ENCODE peak calls at places on chromosomes 16 and 17, in six cellular contexts. One of them, this sample, is unnamed.
A peak's percentile ranks its signal among the peaks of the same experiment; 100 is the strongest.

GRCh38 chr17:27956601-27957445 is 63.7 kb upstream of the LYRM9 start:
- DNase-seq in left ventricle myocardium inferior: no peak
- DNase-seq in gastrocnemius medialis: no peak
- DNase-seq in CD8-positive, alpha-beta T cell: no peak
- DNase-seq in neural progenitor cell: no peak
- DNase-seq in heart right ventricle: no peak
- DNase-seq in this sample: no peak

GRCh38 chr17:32461853-32462617 is 17.7 kb downstream of the PSMD11 start:
- DNase-seq in left ventricle myocardium inferior: no peak
- DNase-seq in gastrocnemius medialis: no peak
- DNase-seq in CD8-positive, alpha-beta T cell: peak; percentile 49
- DNase-seq in neural progenitor cell: peak; percentile 73
- DNase-seq in heart right ventricle: no peak
- DNase-seq in this sample: no peak

GRCh38 chr16:51164167-51164566 is 13.1 kb upstream of the SALL1 start:
- DNase-seq in left ventricle myocardium inferior: no peak
- DNase-seq in gastrocnemius medialis: no peak
- DNase-seq in CD8-positive, alpha-beta T cell: no peak
- DNase-seq in neural progenitor cell: no peak
- DNase-seq in heart right ventricle: no peak
- DNase-seq in this sample: no peak

GRCh38 chr17:28878158-28878910 is 19.2 kb downstream of the FLOT2 start:
- DNase-seq in left ventricle myocardium inferior: no peak
- DNase-seq in gastrocnemius medialis: no peak
- DNase-seq in CD8-positive, alpha-beta T cell: no peak
- DNase-seq in neural progenitor cell: no peak
- DNase-seq in heart right ventricle: no peak
- DNase-seq in this sample: no peak

GRCh38 chr16:74991593-74992403 is 6.9 kb upstream of the WDR59 start:
- DNase-seq in left ventricle myocardium inferior: no peak
- DNase-seq in gastrocnemius medialis: no peak
- DNase-seq in CD8-positive, alpha-beta T cell: no peak
- DNase-seq in neural progenitor cell: no peak
- DNase-seq in heart right ventricle: no peak
- DNase-seq in this sample: no peak

GRCh38 chr17:79077587-79077986 is 3.0 kb downstream of the ENGASE start:
- DNase-seq in left ventricle myocardium inferior: no peak
- DNase-seq in gastrocnemius medialis: no peak
- DNase-seq in CD8-positive, alpha-beta T cell: no peak
- DNase-seq in neural progenitor cell: no peak
- DNase-seq in heart right ventricle: no peak
- DNase-seq in this sample: no peak

GRCh38 chr16:1903220-1903574 is 15.0 kb downstream of the HS3ST6 start:
- DNase-seq in left ventricle myocardium inferior: no peak
- DNase-seq in gastrocnemius medialis: no peak
- DNase-seq in CD8-positive, alpha-beta T cell: no peak
- DNase-seq in neural progenitor cell: peak; percentile 65
- DNase-seq in heart right ventricle: no peak
- DNase-seq in this sample: no peak

GRCh38 chr17:50111687-50112655 is 16.8 kb downstream of the PDK2 start:
- DNase-seq in left ventricle myocardium inferior: peak; percentile 77
- DNase-seq in gastrocnemius medialis: peak; percentile 78
- DNase-seq in CD8-positive, alpha-beta T cell: no peak
- DNase-seq in neural progenitor cell: peak; percentile 64
- DNase-seq in heart right ventricle: peak; percentile 75
- DNase-seq in this sample: peak; percentile 89

GRCh38 chr16:9446471-9447194 is 355.2 kb downstream of the HAPSTR1 start:
- DNase-seq in left ventricle myocardium inferior: no peak
- DNase-seq in gastrocnemius medialis: no peak
- DNase-seq in CD8-positive, alpha-beta T cell: no peak
- DNase-seq in neural progenitor cell: no peak
- DNase-seq in heart right ventricle: no peak
- DNase-seq in this sample: no peak

GRCh38 chr16:19898924-19899604 is 14.4 kb upstream of the GPRC5B start:
- DNase-seq in left ventricle myocardium inferior: no peak
- DNase-seq in gastrocnemius medialis: no peak
- DNase-seq in CD8-positive, alpha-beta T cell: no peak
- DNase-seq in neural progenitor cell: peak; percentile 72
- DNase-seq in heart right ventricle: no peak
- DNase-seq in this sample: peak; percentile 66

GRCh38 chr16:79599837-79600635 is 501 bp downstream of the MAF start:
- DNase-seq in left ventricle myocardium inferior: peak; percentile 73
- DNase-seq in gastrocnemius medialis: peak; percentile 45
- DNase-seq in CD8-positive, alpha-beta T cell: peak; percentile 4
- DNase-seq in neural progenitor cell: peak; percentile 91
- DNase-seq in heart right ventricle: peak; percentile 75
- DNase-seq in this sample: peak; percentile 80

GRCh38 chr16:12406158-12406557 is 397.5 kb downstream of the CPPED1 start:
- DNase-seq in left ventricle myocardium inferior: no peak
- DNase-seq in gastrocnemius medialis: no peak
- DNase-seq in CD8-positive, alpha-beta T cell: no peak
- DNase-seq in neural progenitor cell: no peak
- DNase-seq in heart right ventricle: no peak
- DNase-seq in this sample: no peak

GRCh38 chr17:34637548-34638525 is 58.5 kb downstream of the TMEM132E start:
- DNase-seq in left ventricle myocardium inferior: peak; percentile 74
- DNase-seq in gastrocnemius medialis: peak; percentile 44
- DNase-seq in CD8-positive, alpha-beta T cell: peak; percentile 74
- DNase-seq in neural progenitor cell: peak; percentile 94
- DNase-seq in heart right ventricle: peak; percentile 73
- DNase-seq in this sample: no peak

GRCh38 chr17:63552211-63552610 is 1.9 kb downstream of the DCAF7 start:
- DNase-seq in left ventricle myocardium inferior: no peak
- DNase-seq in gastrocnemius medialis: no peak
- DNase-seq in CD8-positive, alpha-beta T cell: no peak
- DNase-seq in neural progenitor cell: no peak
- DNase-seq in heart right ventricle: no peak
- DNase-seq in this sample: no peak

GRCh38 chr17:38451840-38452529 is 23.7 kb downstream of the ARHGAP23 start:
- DNase-seq in left ventricle myocardium inferior: no peak
- DNase-seq in gastrocnemius medialis: no peak
- DNase-seq in CD8-positive, alpha-beta T cell: no peak
- DNase-seq in neural progenitor cell: peak; percentile 65
- DNase-seq in heart right ventricle: no peak
- DNase-seq in this sample: no peak

GRCh38 chr17:81199482-81199830 is 23.3 kb downstream of the CEP131 start:
- DNase-seq in left ventricle myocardium inferior: no peak
- DNase-seq in gastrocnemius medialis: no peak
- DNase-seq in CD8-positive, alpha-beta T cell: no peak
- DNase-seq in neural progenitor cell: no peak
- DNase-seq in heart right ventricle: no peak
- DNase-seq in this sample: no peak
- H3K36me3 ChIP-seq in left ventricle myocardium inferior: peaks cover 18% of the 10 kb centered on the region
- H3K36me3 ChIP-seq in gastrocnemius medialis: no peaks in the 10 kb centered on the region
- H3K36me3 ChIP-seq in CD8-positive, alpha-beta T cell: no peaks in the 10 kb centered on the region
- H3K36me3 ChIP-seq in neural progenitor cell: no peaks in the 10 kb centered on the region
- H3K36me3 ChIP-seq in heart right ventricle: no peaks in the 10 kb centered on the region
- H3K36me3 ChIP-seq in this sample: peaks cover 8% of the 10 kb centered on the region

GRCh38 chr17:58338907-58339774 is 10.5 kb upstream of the TSPOAP1 start:
- DNase-seq in left ventricle myocardium inferior: peak; percentile 60
- DNase-seq in gastrocnemius medialis: no peak
- DNase-seq in CD8-positive, alpha-beta T cell: no peak
- DNase-seq in neural progenitor cell: peak; percentile 26
- DNase-seq in heart right ventricle: no peak
- DNase-seq in this sample: peak; percentile 39
- H3K4me1 ChIP-seq in left ventricle myocardium inferior: peaks cover 18% of the 10 kb centered on the region
- H3K4me1 ChIP-seq in gastrocnemius medialis: peaks cover 7% of the 10 kb centered on the region
- H3K4me1 ChIP-seq in CD8-positive, alpha-beta T cell: peaks cover 85% of the 10 kb centered on the region
- H3K4me1 ChIP-seq in neural progenitor cell: peaks cover 18% of the 10 kb centered on the region
- H3K4me1 ChIP-seq in heart right ventricle: peaks cover 20% of the 10 kb centered on the region
- H3K4me1 ChIP-seq in this sample: no peaks in the 10 kb centered on the region

DNA sequence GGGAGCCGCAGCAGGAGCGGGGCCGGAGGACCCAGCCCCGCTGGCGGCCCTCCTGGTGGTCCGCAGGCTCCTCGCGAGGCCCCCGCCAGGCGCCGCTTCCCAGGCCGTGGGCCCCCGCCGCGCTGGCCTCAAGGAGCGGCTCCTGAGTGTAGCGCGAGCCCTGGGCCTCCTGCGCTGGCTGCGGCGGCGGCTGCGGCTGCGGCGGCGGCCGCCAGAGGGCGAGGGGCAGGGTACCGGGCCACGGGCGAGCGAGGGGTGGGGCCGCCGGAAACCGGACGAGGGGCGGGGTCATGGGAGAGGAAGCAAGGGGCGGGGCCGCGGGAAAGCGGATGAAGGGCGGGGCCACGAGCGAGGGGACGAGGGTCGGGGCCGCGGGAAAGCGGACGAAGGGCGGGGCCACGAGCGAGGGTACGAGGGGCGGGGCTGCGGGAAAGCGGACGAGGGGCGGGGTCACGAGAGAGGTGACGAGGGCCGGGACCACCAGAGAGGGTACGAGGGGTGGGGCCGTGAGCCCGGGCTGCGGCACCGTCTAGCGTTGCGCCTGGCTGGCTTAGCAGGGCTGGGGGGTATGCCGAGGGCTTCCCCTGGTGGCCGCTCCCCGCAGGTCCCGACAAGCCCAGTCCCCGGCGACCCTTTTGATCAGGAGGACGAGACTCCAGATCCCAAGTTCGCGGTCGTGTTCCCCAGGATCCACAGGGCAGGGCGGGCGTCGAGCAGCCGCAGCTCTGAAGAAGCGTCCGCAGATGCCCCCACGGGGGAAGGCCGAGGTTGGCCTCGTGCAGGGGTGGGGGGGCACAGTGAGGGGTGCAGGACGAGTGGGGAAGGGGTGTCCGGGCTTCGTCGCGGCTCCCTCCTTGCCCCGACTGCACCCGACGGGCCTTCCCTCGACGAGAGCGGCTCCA is 1.7 kb downstream of the MYO15B start:
- DNase-seq in left ventricle myocardium inferior: peak; percentile 98
- DNase-seq in gastrocnemius medialis: peak; percentile 88
- DNase-seq in CD8-positive, alpha-beta T cell: peak; percentile 99
- DNase-seq in neural progenitor cell: peak; percentile 99
- DNase-seq in heart right ventricle: peak; percentile 99
- DNase-seq in this sample: peak; percentile 54
- TF ChIP-seq CTCF in left ventricle myocardium inferior: peak; percentile 79
- TF ChIP-seq CTCF in gastrocnemius medialis: peak; percentile 82
- TF ChIP-seq CTCF in CD8-positive, alpha-beta T cell: peak; percentile 61
- TF ChIP-seq CTCF in neural progenitor cell: peak; percentile 70
- TF ChIP-seq CTCF in heart right ventricle: peak; percentile 83
- TF ChIP-seq CTCF in this sample: peak; percentile 97

GRCh38 chr16:30113711-30114333 is 485 bp upstream of the GDPD3 start:
- DNase-seq in left ventricle myocardium inferior: no peak
- DNase-seq in gastrocnemius medialis: no peak
- DNase-seq in CD8-positive, alpha-beta T cell: no peak
- DNase-seq in neural progenitor cell: no peak
- DNase-seq in heart right ventricle: no peak
- DNase-seq in this sample: no peak

GRCh38 chr16:30114411-30114810 is 1.1 kb upstream of the GDPD3 start:
- DNase-seq in left ventricle myocardium inferior: no peak
- DNase-seq in gastrocnemius medialis: no peak
- DNase-seq in CD8-positive, alpha-beta T cell: no peak
- DNase-seq in neural progenitor cell: no peak
- DNase-seq in heart right ventricle: no peak
- DNase-seq in this sample: no peak

GRCh38 chr16:30112197-30113030 is 923 bp downstream of the GDPD3 start:
- DNase-seq in left ventricle myocardium inferior: peak; percentile 62
- DNase-seq in gastrocnemius medialis: no peak
- DNase-seq in CD8-positive, alpha-beta T cell: peak; percentile 36
- DNase-seq in neural progenitor cell: peak; percentile 68
- DNase-seq in heart right ventricle: peak; percentile 73
- DNase-seq in this sample: no peak

GRCh38 chr16:30115238-30115637 is 1.9 kb upstream of the GDPD3 start:
- DNase-seq in left ventricle myocardium inferior: no peak
- DNase-seq in gastrocnemius medialis: no peak
- DNase-seq in CD8-positive, alpha-beta T cell: no peak
- DNase-seq in neural progenitor cell: no peak
- DNase-seq in heart right ventricle: no peak
- DNase-seq in this sample: no peak

GRCh38 chr16:30113031-30113710 is at the start of gene GDPD3:
- DNase-seq in left ventricle myocardium inferior: peak; percentile 56
- DNase-seq in gastrocnemius medialis: no peak
- DNase-seq in CD8-positive, alpha-beta T cell: no peak
- DNase-seq in neural progenitor cell: peak; percentile 39
- DNase-seq in heart right ventricle: peak; percentile 52
- DNase-seq in this sample: no peak
- H3K36me3 ChIP-seq in left ventricle myocardium inferior: peaks cover 89% of the 10 kb centered on the region
- H3K36me3 ChIP-seq in gastrocnemius medialis: peaks cover 36% of the 10 kb centered on the region
- H3K36me3 ChIP-seq in CD8-positive, alpha-beta T cell: peaks cover 2% of the 10 kb centered on the region
- H3K36me3 ChIP-seq in neural progenitor cell: no peaks in the 10 kb centered on the region
- H3K36me3 ChIP-seq in heart right ventricle: peaks cover 15% of the 10 kb centered on the region
- H3K36me3 ChIP-seq in this sample: peaks cover 83% of the 10 kb centered on the region

GRCh38 chr16:89368604-89369249 is 121.6 kb downstream of the ANKRD11 start:
- DNase-seq in left ventricle myocardium inferior: no peak
- DNase-seq in gastrocnemius medialis: no peak
- DNase-seq in CD8-positive, alpha-beta T cell: no peak
- DNase-seq in neural progenitor cell: no peak
- DNase-seq in heart right ventricle: no peak
- DNase-seq in this sample: no peak

GRCh38 chr16:89366561-89367537 is 123.5 kb downstream of the ANKRD11 start:
- DNase-seq in left ventricle myocardium inferior: no peak
- DNase-seq in gastrocnemius medialis: no peak
- DNase-seq in CD8-positive, alpha-beta T cell: no peak
- DNase-seq in neural progenitor cell: no peak
- DNase-seq in heart right ventricle: no peak
- DNase-seq in this sample: no peak

GRCh38 chr16:89365996-89366395 is 124.4 kb downstream of the ANKRD11 start:
- DNase-seq in left ventricle myocardium inferior: no peak
- DNase-seq in gastrocnemius medialis: no peak
- DNase-seq in CD8-positive, alpha-beta T cell: no peak
- DNase-seq in neural progenitor cell: no peak
- DNase-seq in heart right ventricle: no peak
- DNase-seq in this sample: no peak

GRCh38 chr16:89369266-89369895 is 121.0 kb downstream of the ANKRD11 start:
- DNase-seq in left ventricle myocardium inferior: no peak
- DNase-seq in gastrocnemius medialis: no peak
- DNase-seq in CD8-positive, alpha-beta T cell: no peak
- DNase-seq in neural progenitor cell: no peak
- DNase-seq in heart right ventricle: no peak
- DNase-seq in this sample: no peak

GRCh38 chr16:89367538-89368059 is 122.8 kb downstream of the ANKRD11 start:
- DNase-seq in left ventricle myocardium inferior: no peak
- DNase-seq in gastrocnemius medialis: no peak
- DNase-seq in CD8-positive, alpha-beta T cell: no peak
- DNase-seq in neural progenitor cell: no peak
- DNase-seq in heart right ventricle: no peak
- DNase-seq in this sample: no peak
- H3K4me1 ChIP-seq in left ventricle myocardium inferior: peaks cover 90% of the 10 kb centered on the region
- H3K4me1 ChIP-seq in gastrocnemius medialis: peaks cover 84% of the 10 kb centered on the region
- H3K4me1 ChIP-seq in CD8-positive, alpha-beta T cell: peaks cover 70% of the 10 kb centered on the region
- H3K4me1 ChIP-seq in neural progenitor cell: peaks cover 44% of the 10 kb centered on the region
- H3K4me1 ChIP-seq in heart right ventricle: peaks cover 85% of the 10 kb centered on the region
- H3K4me1 ChIP-seq in this sample: peaks cover 24% of the 10 kb centered on the region

This sample was measured in ascending aorta.